ENCODE peak calls at places on chromosomes 16 and 17, in eight cellular contexts. One of them, this sample, is unnamed.

GRCh38 chr17:40577611-40578065 is 12.4 kb upstream of the CCR7 start:
- DNase-seq in hepatic stellate cell: no peak
- DNase-seq in hippocampal formation: no peak
- DNase-seq in CD8-positive, alpha-beta memory T cell: no peak
- DNase-seq in HuH-7: no peak
- DNase-seq in SK-N-DZ: no peak
- DNase-seq in heart left ventricle: no peak
- DNase-seq in endothelial cell: no peak
- DNase-seq in this sample: no peak

GRCh38 chr17:74598346-74599022 is 6.4 kb upstream of the CD300LD start:
- DNase-seq in hepatic stellate cell: no peak
- DNase-seq in hippocampal formation: no peak
- DNase-seq in CD8-positive, alpha-beta memory T cell: no peak
- DNase-seq in HuH-7: no peak
- DNase-seq in SK-N-DZ: no peak
- DNase-seq in heart left ventricle: no peak
- DNase-seq in endothelial cell: no peak
- DNase-seq in this sample: peak

GRCh38 chr17:44807817-44808155 is 22.3 kb downstream of the GJC1 start:
- DNase-seq in hepatic stellate cell: no peak
- DNase-seq in hippocampal formation: no peak
- DNase-seq in CD8-positive, alpha-beta memory T cell: no peak
- DNase-seq in HuH-7: no peak
- DNase-seq in SK-N-DZ: no peak
- DNase-seq in heart left ventricle: no peak
- DNase-seq in endothelial cell: no peak
- DNase-seq in this sample: no peak

GRCh38 chr17:82528484-82529265 is 9.1 kb downstream of the FOXK2 start:
- DNase-seq in hepatic stellate cell: peak
- DNase-seq in hippocampal formation: peak
- DNase-seq in CD8-positive, alpha-beta memory T cell: no peak
- DNase-seq in HuH-7: no peak
- DNase-seq in SK-N-DZ: no peak
- DNase-seq in heart left ventricle: no peak
- DNase-seq in endothelial cell: no peak
- DNase-seq in this sample: no peak

GRCh38 chr17:76545918-76546555 is 6.2 kb downstream of the PRCD start:
- DNase-seq in hepatic stellate cell: no peak
- DNase-seq in hippocampal formation: no peak
- DNase-seq in CD8-positive, alpha-beta memory T cell: no peak
- DNase-seq in HuH-7: no peak
- DNase-seq in SK-N-DZ: no peak
- DNase-seq in heart left ventricle: no peak
- DNase-seq in endothelial cell: no peak
- DNase-seq in this sample: no peak

GRCh38 chr16:11780988-11781680 is 15.9 kb downstream of the ZC3H7A start:
- DNase-seq in hepatic stellate cell: no peak
- DNase-seq in hippocampal formation: no peak
- DNase-seq in CD8-positive, alpha-beta memory T cell: no peak
- DNase-seq in HuH-7: no peak
- DNase-seq in SK-N-DZ: peak
- DNase-seq in heart left ventricle: no peak
- DNase-seq in endothelial cell: no peak
- DNase-seq in this sample: no peak

GRCh38 chr17:42676424-42677011 is at the start of gene PLEKHH3:
- DNase-seq in hepatic stellate cell: peak
- DNase-seq in hippocampal formation: no peak
- DNase-seq in CD8-positive, alpha-beta memory T cell: no peak
- DNase-seq in HuH-7: peak
- DNase-seq in SK-N-DZ: peak
- DNase-seq in heart left ventricle: no peak
- DNase-seq in endothelial cell: peak
- DNase-seq in this sample: no peak

GRCh38 chr17:73595068-73595865 is 49.0 kb downstream of the SDK2 start:
- DNase-seq in hepatic stellate cell: no peak
- DNase-seq in hippocampal formation: no peak
- DNase-seq in CD8-positive, alpha-beta memory T cell: no peak
- DNase-seq in HuH-7: peak
- DNase-seq in SK-N-DZ: no peak
- DNase-seq in heart left ventricle: peak
- DNase-seq in endothelial cell: peak
- DNase-seq in this sample: no peak

GRCh38 chr17:67359960-67360817 is 6.2 kb downstream of the PSMD12 start:
- DNase-seq in hepatic stellate cell: no peak
- DNase-seq in hippocampal formation: no peak
- DNase-seq in CD8-positive, alpha-beta memory T cell: peak
- DNase-seq in HuH-7: no peak
- DNase-seq in SK-N-DZ: no peak
- DNase-seq in heart left ventricle: no peak
- DNase-seq in endothelial cell: peak
- DNase-seq in this sample: peak

GRCh38 chr16:58551496-58551895 is 36.2 kb downstream of the SETD6 start:
- DNase-seq in hepatic stellate cell: no peak
- DNase-seq in hippocampal formation: no peak
- DNase-seq in CD8-positive, alpha-beta memory T cell: no peak
- DNase-seq in HuH-7: no peak
- DNase-seq in SK-N-DZ: no peak
- DNase-seq in heart left ventricle: no peak
- DNase-seq in endothelial cell: no peak
- DNase-seq in this sample: no peak

This sample was measured in CD4-positive, CD25-positive, alpha-beta regulatory T cell.